ENCODE peak calls at places on chromosomes 4 and X, in eight cellular contexts. C is bronchial epithelial cell; N is fibroblast of the aortic adventitia; K is CD8-positive, alpha-beta T cell; H is CD8-positive, alpha-beta memory T cell; W is ovary; L is AG09309; S is BE2C. U is an unnamed sample.

GRCh38 chrX:103644125-103644524 is 15.3 kb downstream of the TCEAL1 start:
- DNase-seq in C (no peak), N (no peak), K (no peak), H (no peak), W (no peak), L (no peak), S (no peak), U (no peak)

GRCh38 chr4:4677825-4678522 is 136.1 kb upstream of the STX18 start:
- DNase-seq in C (no peak), N (peak; percentile 83), K (no peak), H (no peak), W (no peak), L (peak; percentile 67), S (peak; percentile 42), U (no peak)

GRCh38 chr4:108117473-108118182 is 51.1 kb downstream of the LEF1 start:
- DNase-seq in C (no peak), N (no peak), K (no peak), H (no peak), W (no peak), L (no peak), S (no peak), U (no peak)

GRCh38 chr4:109164011-109164410 is 138.4 kb downstream of the COL25A1 start:
- DNase-seq in C (peak; percentile 6), N (peak; percentile 16), K (no peak), H (no peak), W (no peak), L (no peak), S (no peak), U (no peak)

GRCh38 chrX:48890296-48890925 is 7.2 kb downstream of the TIMM17B start:
- DNase-seq in C (no peak), N (no peak), K (no peak), H (no peak), W (no peak), L (no peak), S (no peak), U (no peak)

GRCh38 chr4:101418466-101418865 is 71.1 kb upstream of the PPP3CA start:
- DNase-seq in C (no peak), N (no peak), K (no peak), H (no peak), W (no peak), L (no peak), S (no peak), U (no peak)

GRCh38 chrX:141989802-141990201 is 86.1 kb downstream of the MAGEC1 start:
- DNase-seq in C (no peak), N (peak; percentile 31), K (no peak), H (no peak), W (no peak), L (no peak), S (no peak), U (no peak)

GRCh38 chrX:9464435-9465371 is at the start of gene TBL1X:
- DNase-seq in C (no peak), N (peak; percentile 20), K (peak; percentile 39), H (peak; percentile 23), W (peak; percentile 72), L (no peak), S (peak; percentile 76), U (no peak)

GRCh38 chr4:15894923-15895411 is 43.6 kb downstream of the FGFBP1 start:
- DNase-seq in C (peak; percentile 92), N (peak; percentile 64), K (no peak), H (no peak), W (no peak), L (no peak), S (no peak), U (no peak)

GRCh38 chr4:71415491-71415890 is 76.7 kb downstream of the SLC4A4 start:
- DNase-seq in C (peak; percentile 59), N (no peak), K (no peak), H (no peak), W (no peak), L (no peak), S (no peak), U (no peak)

GRCh38 chr4:138200236-138200590 is 41.9 kb downstream of the SLC7A11 start:
- DNase-seq in C (peak; percentile 22), N (no peak), K (no peak), H (no peak), W (no peak), L (no peak), S (no peak), U (no peak)

GRCh38 chr4:138724530-138724929 is 291.1 kb upstream of the NOCT start:
- DNase-seq in C (no peak), N (no peak), K (no peak), H (no peak), W (no peak), L (no peak), S (no peak), U (no peak)

GRCh38 chrX:12972867-12973560 is 1.9 kb upstream of the TMSB4X start:
- DNase-seq in C (no peak), N (no peak), K (no peak), H (no peak), W (no peak), L (no peak), S (no peak), U (no peak)
- H3K4me3 ChIP-seq in C (no peak overlapping the region), N (no peak overlapping the region), K (peak overlapping the region; percentile 98), H (peak overlapping the region; percentile 97), W (no peak overlapping the region), L (no peak overlapping the region), S (no peak overlapping the region), U (no peak overlapping the region)

DNA sequence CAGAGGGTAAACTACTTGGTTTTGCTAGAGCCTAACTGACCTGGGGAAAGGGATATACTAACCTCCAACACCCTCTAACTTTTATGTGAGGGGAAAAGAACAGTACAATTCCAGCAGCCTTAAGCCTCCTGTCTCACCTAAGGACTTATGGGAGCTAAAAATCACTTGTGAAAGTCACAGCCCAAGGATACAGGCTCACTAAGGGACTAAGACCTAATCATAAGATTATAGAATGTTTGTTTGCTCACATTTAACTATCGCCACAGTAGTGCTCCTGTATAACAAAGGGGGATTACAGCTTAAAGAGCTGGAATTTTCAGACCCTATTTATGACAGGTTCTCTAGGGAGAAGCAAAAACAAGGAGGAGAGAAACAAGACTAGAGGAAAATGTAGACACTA is 548.7 kb downstream of the DACH2 start:
- DNase-seq in C (no peak), N (no peak), K (no peak), H (no peak), W (no peak), L (no peak), S (no peak), U (no peak)
- H3K4me3 ChIP-seq in C (no peak overlapping the region), N (no peak overlapping the region), K (no peak overlapping the region), H (no peak overlapping the region), W (no peak overlapping the region), L (no peak overlapping the region), S (no peak overlapping the region), U (no peak overlapping the region)

GRCh38 chr4:163610642-163611041 is 116.2 kb downstream of the TMA16 start:
- DNase-seq in C (no peak), N (no peak), K (no peak), H (no peak), W (no peak), L (no peak), S (no peak), U (no peak)
- H3K4me3 ChIP-seq in C (no peak overlapping the region), N (no peak overlapping the region), K (no peak overlapping the region), H (no peak overlapping the region), W (no peak overlapping the region), L (no peak overlapping the region), S (no peak overlapping the region), U (no peak overlapping the region)

GRCh38 chr4:99847362-99847976 is 30.8 kb downstream of the DAPP1 start:
- DNase-seq in C (no peak), N (no peak), K (no peak), H (no peak), W (no peak), L (no peak), S (no peak), U (no peak)

GRCh38 chr4:99848576-99848975 is 31.9 kb downstream of the DAPP1 start:
- DNase-seq in C (no peak), N (no peak), K (no peak), H (no peak), W (no peak), L (no peak), S (no peak), U (no peak)

GRCh38 chr4:99845179-99845578 is 28.6 kb downstream of the DAPP1 start:
- DNase-seq in C (no peak), N (no peak), K (no peak), H (no peak), W (no peak), L (no peak), S (no peak), U (no peak)

GRCh38 chr4:99845708-99846469 is 29.3 kb downstream of the DAPP1 start:
- DNase-seq in C (no peak), N (no peak), K (no peak), H (no peak), W (no peak), L (no peak), S (no peak), U (no peak)

DNA sequence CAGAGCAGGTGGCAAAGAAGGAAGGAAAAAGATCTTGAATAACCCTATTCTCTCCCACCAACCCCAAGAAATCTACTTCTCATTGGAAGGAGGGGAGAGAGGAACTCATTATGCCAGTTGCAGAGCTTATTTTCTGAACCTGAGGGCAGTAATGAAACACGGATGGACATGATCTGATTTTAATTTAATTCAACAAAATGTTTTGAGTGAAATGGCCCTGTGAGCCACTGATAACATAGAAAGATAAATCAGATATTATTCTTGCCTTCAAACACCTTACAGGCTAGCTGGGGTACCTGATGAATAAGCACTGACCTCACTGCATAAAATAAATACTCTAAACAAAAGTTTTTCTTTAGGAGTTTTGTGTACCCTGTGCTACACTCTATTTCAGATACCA is 30.3 kb downstream of the DAPP1 start:
- DNase-seq in C (no peak), N (no peak), K (no peak), H (no peak), W (no peak), L (no peak), S (no peak), U (no peak)
- H3K4me3 ChIP-seq in C (no peak overlapping the region), N (no peak overlapping the region), K (no peak overlapping the region), H (no peak overlapping the region), W (no peak overlapping the region), L (no peak overlapping the region), S (no peak overlapping the region), U (no peak overlapping the region)

GRCh38 chr4:185642907-185643306 is 107.6 kb upstream of the PDLIM3 start:
- DNase-seq in C (no peak), N (no peak), K (no peak), H (no peak), W (no peak), L (no peak), S (no peak), U (no peak)

GRCh38 chr4:185637162-185637875 is 102.0 kb upstream of the PDLIM3 start:
- DNase-seq in C (peak; percentile 81), N (no peak), K (no peak), H (no peak), W (no peak), L (no peak), S (no peak), U (no peak)

GRCh38 chr4:185640809-185641675 is 105.7 kb upstream of the PDLIM3 start:
- DNase-seq in C (peak; percentile 74), N (peak; percentile 88), K (no peak), H (no peak), W (no peak), L (peak; percentile 61), S (peak; percentile 35), U (peak; percentile 48)

GRCh38 chr4:185638093-185638492 is 102.8 kb upstream of the PDLIM3 start:
- DNase-seq in C (no peak), N (no peak), K (no peak), H (no peak), W (no peak), L (no peak), S (no peak), U (no peak)

GRCh38 chr4:185638548-185639301 is 103.4 kb upstream of the PDLIM3 start:
- DNase-seq in C (no peak), N (no peak), K (no peak), H (no peak), W (no peak), L (no peak), S (peak; percentile 63), U (no peak)
- H3K4me3 ChIP-seq in C (no peak overlapping the region), N (no peak overlapping the region), K (no peak overlapping the region), H (no peak overlapping the region), W (no peak overlapping the region), L (no peak overlapping the region), S (peak overlapping the region; percentile 17), U (peak overlapping the region; percentile 21)